ENCODE peak calls at places on chromosome 21, in seven cellular contexts. G is PC-9; N is GM03348; T is AG09319; E is activated T-helper 1 cell treated with anti-CD3 and anti-CD28 coated beads, Interleukin-12 subunit alpha, Interleukin-12 subunit beta, Interleukin-2, Interleukin-4 antibody, amounts not matched to agents 30 ng/mL and 10 ng/mL and 1 ng/mL, durations not matched to agents 14 hours and 24 hours and 36 hours; K is AG04450; Y is stomach. A is an unnamed sample.

GRCh38 chr21:45381865-45382697 is 22.9 kb upstream of the COL18A1 start:
- DNase-seq in K (no peak), E (no peak), T (no peak), N (no peak), G (no peak), Y (no peak), A (no peak)

GRCh38 chr21:42618713-42619112 is 34.7 kb upstream of the PDE9A start:
- DNase-seq in E (no peak), Y (no peak), K (no peak), G (no peak), N (no peak), T (no peak), A (no peak)

GRCh38 chr21:44375281-44375651 is 21.8 kb downstream of the TRPM2 start:
- DNase-seq in T (no peak), E (peak), Y (peak), K (no peak), N (no peak), G (no peak), A (peak)

GRCh38 chr21:46097826-46098286 is at the start of gene COL6A2:
- DNase-seq in E (no peak), G (no peak), T (no peak), N (peak), K (no peak), Y (peak), A (peak)

GRCh38 chr21:45049725-45050359 is 24.5 kb upstream of the ADARB1 start:
- DNase-seq in Y (no peak), N (no peak), E (no peak), G (no peak), K (no peak), T (no peak), A (no peak)

GRCh38 chr21:16551101-16551695 is 821.4 kb downstream of the USP25 start:
- DNase-seq in Y (no peak), K (no peak), T (no peak), G (no peak), N (no peak), E (no peak), A (no peak)

GRCh38 chr21:31115249-31115648 is 77.0 kb upstream of the KRTAP19-8 start:
- DNase-seq in N (no peak), G (no peak), Y (no peak), T (no peak), E (no peak), K (no peak), A (no peak)

GRCh38 chr21:41130883-41131282 is 37.1 kb upstream of the BACE2 start:
- DNase-seq in Y (no peak), G (no peak), E (no peak), K (no peak), T (no peak), N (no peak), A (no peak)

GRCh38 chr21:32233055-32233546 is 45.7 kb downstream of the MIS18A start:
- DNase-seq in E (no peak), N (peak), G (no peak), T (no peak), K (no peak), Y (no peak), A (no peak)

GRCh38 chr21:35843911-35844667 is 216.2 kb downstream of the SETD4 start:
- DNase-seq in E (no peak), T (no peak), K (no peak), Y (no peak), N (peak), G (no peak), A (no peak)

GRCh38 chr21:37871121-37871862 is 45.0 kb downstream of the KCNJ6 start:
- DNase-seq in Y (no peak), K (peak), E (no peak), N (peak), G (no peak), T (no peak), A (no peak)

GRCh38 chr21:36699546-36700294 is 805 bp downstream of the SIM2 start:
- DNase-seq in Y (no peak), T (no peak), N (no peak), E (no peak), G (no peak), K (no peak), A (no peak)

GRCh38 chr21:35674895-35675470 is 385.3 kb downstream of the SETD4 start:
- DNase-seq in E (no peak), N (no peak), T (no peak), G (no peak), K (no peak), Y (no peak), A (no peak)

GRCh38 chr21:43316156-43316845 is 110.6 kb downstream of the SIK1 start:
- DNase-seq in Y (no peak), E (no peak), G (no peak), N (no peak), T (no peak), K (no peak), A (no peak)

GRCh38 chr21:43986544-43987451 is 25.3 kb upstream of the TRAPPC10 start:
- DNase-seq in E (no peak), K (no peak), T (no peak), G (no peak), Y (no peak), N (no peak), A (no peak)

GRCh38 chr21:43282358-43283120 is 113.7 kb downstream of the CRYAA start:
- DNase-seq in T (no peak), G (no peak), N (no peak), Y (no peak), E (no peak), K (no peak), A (no peak)

GRCh38 chr21:28068455-28069358 is 924.0 kb downstream of the LTN1 start:
- DNase-seq in N (no peak), Y (no peak), T (no peak), K (no peak), E (no peak), G (no peak), A (no peak)

GRCh38 chr21:44083631-44084291 is 23.4 kb upstream of the PWP2 start:
- DNase-seq in K (no peak), T (no peak), E (peak), Y (peak), G (no peak), N (no peak), A (no peak)

GRCh38 chr21:42236693-42237092 is 17.8 kb downstream of the ABCG1 start:
- DNase-seq in K (no peak), G (no peak), N (no peak), T (no peak), E (no peak), Y (no peak), A (no peak)

GRCh38 chr21:20592482-20592881 is 405.7 kb upstream of the NCAM2 start:
- DNase-seq in N (no peak), E (no peak), G (no peak), T (no peak), Y (no peak), K (no peak), A (no peak)

GRCh38 chr21:21232320-21232719 is 234.1 kb downstream of the NCAM2 start:
- DNase-seq in K (peak), N (peak), G (no peak), T (peak), E (no peak), Y (no peak), A (no peak)

GRCh38 chr21:18716578-18717138 is 313.1 kb upstream of the TMPRSS15 start:
- DNase-seq in G (no peak), N (no peak), K (no peak), E (no peak), T (no peak), Y (no peak), A (no peak)

GRCh38 chr21:26982767-26983166 is 15.9 kb upstream of the ADAMTS5 start:
- DNase-seq in G (no peak), N (no peak), K (no peak), T (no peak), Y (no peak), E (no peak), A (no peak)

GRCh38 chr21:45356653-45357435 is 48.1 kb upstream of the COL18A1 start:
- DNase-seq in T (no peak), E (no peak), K (no peak), N (no peak), G (no peak), Y (no peak), A (no peak)

GRCh38 chr21:45882641-45883040 is 98.9 kb upstream of the COL6A1 start:
- DNase-seq in T (no peak), E (no peak), K (no peak), Y (no peak), G (no peak), N (no peak), A (no peak)

GRCh38 chr21:29052224-29052623 is 21.2 kb downstream of the CCT8 start:
- DNase-seq in N (no peak), E (no peak), K (no peak), T (no peak), Y (no peak), G (no peak), A (no peak)

GRCh38 chr21:16124397-16125130 is 394.8 kb downstream of the USP25 start:
- DNase-seq in G (peak), K (peak), E (no peak), T (peak), Y (no peak), N (peak), A (no peak)

GRCh38 chr21:27820342-27820741 is 853.5 kb upstream of the ADAMTS5 start:
- DNase-seq in Y (no peak), G (no peak), K (no peak), T (no peak), N (no peak), E (no peak), A (no peak)

GRCh38 chr21:45502600-45502999 is 39.6 kb downstream of the SLC19A1 start:
- DNase-seq in E (no peak), K (no peak), G (no peak), T (no peak), N (no peak), Y (no peak), A (no peak)

GRCh38 chr21:25942145-25942544 is 207.4 kb downstream of the GABPA start:
- DNase-seq in E (no peak), T (no peak), G (no peak), K (no peak), Y (no peak), N (no peak), A (no peak)

GRCh38 chr21:35989185-35989735 is 71.1 kb downstream of the SETD4 start:
- DNase-seq in K (no peak), Y (no peak), N (peak), E (no peak), T (peak), G (no peak), A (peak)

GRCh38 chr21:30638686-30639085 is 3.7 kb downstream of the KRTAP20-2 start:
- DNase-seq in G (no peak), T (no peak), Y (no peak), E (no peak), K (no peak), N (no peak), A (no peak)

GRCh38 chr21:35509004-35509704 is 460.1 kb upstream of the RUNX1 start:
- DNase-seq in K (no peak), T (no peak), G (no peak), E (no peak), N (no peak), Y (no peak), A (no peak)

GRCh38 chr21:38420140-38420539 is 78.1 kb downstream of the ERG start:
- DNase-seq in N (no peak), E (no peak), T (no peak), K (no peak), Y (no peak), G (no peak), A (no peak)

A was measured in lung.